ENCODE peak calls at places on chromosomes 4 and X, in seven cellular contexts. O, A, E, V, H, X and K are unnamed samples.

GRCh38 chr4:74161676-74162450 is 3.9 kb downstream of the MTHFD2L start:
- DNase-seq in E (no peak), V (no peak), H (no peak), O (no peak), A (no peak), X (no peak), K (no peak)

GRCh38 chr4:169244210-169244609 is 26.5 kb downstream of the SH3RF1 start:
- DNase-seq in O (peak; percentile 33), X (no peak), E (no peak), A (no peak), V (no peak), H (no peak), K (no peak)

GRCh38 chr4:123505457-123506310 is 109.1 kb downstream of the SPRY1 start:
- DNase-seq in V (peak; percentile 28), X (peak; percentile 76), A (peak; percentile 84), O (peak; percentile 99), E (no peak), H (peak; percentile 51), K (peak; percentile 11)

GRCh38 chrX:1097328-1097727 is 115.1 kb downstream of the CRLF2 start:
- DNase-seq in H (no peak), A (no peak), X (no peak), E (no peak), V (no peak), O (no peak), K (no peak)

GRCh38 chr4:167622481-167623240 is 388.4 kb upstream of the SPOCK3 start:
- DNase-seq in A (peak; percentile 72), X (peak; percentile 53), E (peak; percentile 4), O (peak; percentile 75), V (no peak), H (no peak), K (no peak)

GRCh38 chrX:42678133-42678532 is 99.8 kb downstream of the PPP1R2C start:
- DNase-seq in H (no peak), O (peak; percentile 4), E (no peak), X (no peak), V (no peak), A (no peak), K (no peak)

GRCh38 chr4:171812377-171813194 is 618 bp upstream of the GALNTL6 start:
- DNase-seq in H (no peak), E (no peak), V (no peak), X (no peak), O (peak; percentile 53), A (no peak), K (no peak)

GRCh38 chrX:95382799-95383198 is 1301.8 kb upstream of the DIAPH2 start:
- DNase-seq in E (peak; percentile 26), O (no peak), X (no peak), V (no peak), H (no peak), A (no peak), K (no peak)

GRCh38 chr4:150570862-150571261 is 11.1 kb upstream of the MAB21L2 start:
- DNase-seq in O (no peak), V (no peak), A (no peak), X (no peak), H (no peak), E (no peak), K (no peak)

GRCh38 chr4:76307670-76308014 is 1.1 kb downstream of the STBD1 start:
- DNase-seq in E (no peak), X (peak; percentile 84), A (no peak), V (no peak), O (no peak), H (peak; percentile 49), K (no peak)

GRCh38 chr4:76305971-76306881 is at the start of gene STBD1:
- DNase-seq in X (peak; percentile 90), A (peak; percentile 90), V (peak; percentile 70), H (peak; percentile 80), O (peak; percentile 88), E (no peak), K (peak; percentile 26)

GRCh38 chr4:76306882-76307669 is 543 bp downstream of the STBD1 start:
- DNase-seq in X (peak; percentile 83), V (peak; percentile 46), E (no peak), O (peak; percentile 87), A (peak; percentile 81), H (peak; percentile 47), K (no peak)

GRCh38 chr4:76302856-76303438 is 3.6 kb upstream of the STBD1 start:
- DNase-seq in V (no peak), H (no peak), E (no peak), O (no peak), X (no peak), A (no peak), K (no peak)

DNA sequence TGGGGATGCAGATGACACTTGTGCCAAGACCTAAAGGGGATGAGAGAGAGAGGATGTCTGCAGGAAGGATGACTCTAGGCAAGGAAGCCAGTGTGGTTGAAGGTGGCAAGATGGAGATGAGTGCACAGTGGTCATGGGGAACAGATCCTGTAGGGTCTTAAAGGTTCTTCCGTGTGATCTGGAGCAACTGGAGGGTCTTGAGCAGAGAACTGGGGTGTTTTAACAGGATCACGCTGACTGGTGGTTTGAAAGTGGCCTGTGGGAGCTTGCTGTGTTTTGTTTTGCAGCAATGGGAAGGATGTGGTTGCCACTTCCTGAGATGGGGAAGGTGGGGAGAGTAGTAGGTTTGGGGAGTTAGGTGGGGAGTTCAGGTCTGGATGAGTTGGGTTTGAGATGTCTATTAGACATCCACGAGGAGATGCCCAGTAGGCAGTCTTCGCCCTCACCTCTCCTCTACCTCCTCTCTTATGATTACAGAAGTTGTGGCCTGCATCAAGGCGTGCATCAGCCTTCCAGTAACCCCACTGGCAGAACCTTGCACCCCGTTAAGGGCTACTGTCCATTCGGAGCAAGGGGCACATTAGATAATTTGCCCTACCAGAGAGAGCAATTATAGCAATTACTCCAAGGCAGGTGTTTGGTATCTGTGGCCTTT is 1.4 kb upstream of the STBD1 start:
- DNase-seq in V (no peak), O (no peak), E (no peak), A (no peak), H (no peak), X (no peak), K (no peak)
- H3K27ac ChIP-seq in V (peak overlapping the region; percentile 87), O (no peak overlapping the region), E (no peak overlapping the region), A (peak overlapping the region; percentile 80), H (no peak overlapping the region), X (peak overlapping the region; percentile 98), K (no peak overlapping the region)

GRCh38 chr4:32689520-32689919 is 1969.4 kb downstream of the PCDH7 start:
- DNase-seq in O (no peak), V (no peak), A (no peak), H (no peak), E (no peak), X (no peak), K (no peak)
- H3K27ac ChIP-seq in O (no peak overlapping the region), V (no peak overlapping the region), A (no peak overlapping the region), H (no peak overlapping the region), E (no peak overlapping the region), X (no peak overlapping the region), K (no peak overlapping the region)

GRCh38 chr4:148162554-148162953 is 279.7 kb downstream of the NR3C2 start:
- DNase-seq in H (no peak), O (no peak), A (no peak), V (no peak), E (no peak), X (no peak), K (no peak)

GRCh38 chr4:148164529-148164928 is 277.7 kb downstream of the NR3C2 start:
- DNase-seq in O (no peak), H (no peak), A (no peak), E (no peak), X (no peak), V (no peak), K (no peak)

GRCh38 chr4:148163011-148163410 is 279.2 kb downstream of the NR3C2 start:
- DNase-seq in V (no peak), A (no peak), X (no peak), O (no peak), H (no peak), E (no peak), K (no peak)

GRCh38 chr4:148161601-148162000 is 280.6 kb downstream of the NR3C2 start:
- DNase-seq in E (no peak), V (no peak), H (no peak), X (no peak), O (no peak), A (no peak), K (no peak)

DNA sequence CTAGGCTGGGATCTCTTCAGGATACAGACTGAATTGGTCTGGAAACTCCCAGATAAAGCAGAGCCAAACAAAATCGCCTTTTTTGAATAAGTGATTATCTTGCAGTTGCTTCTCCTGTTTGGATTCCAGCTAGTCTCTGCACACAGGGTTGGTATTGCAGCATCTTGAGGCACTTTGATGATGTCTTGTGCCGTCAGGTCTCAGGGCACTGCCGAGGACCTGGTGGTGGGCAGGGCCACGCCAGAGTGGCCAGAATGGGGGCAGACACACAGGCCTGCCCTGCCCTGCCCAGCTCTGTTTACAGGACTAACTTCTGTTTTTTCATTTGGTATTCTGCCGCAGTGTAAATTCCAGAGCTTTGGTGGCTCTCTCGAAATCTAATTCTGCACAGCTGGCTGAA is 276.1 kb downstream of the NR3C2 start:
- DNase-seq in O (no peak), V (no peak), X (no peak), E (no peak), A (no peak), H (no peak), K (no peak)
- H3K27ac ChIP-seq in O (no peak overlapping the region), V (no peak overlapping the region), X (no peak overlapping the region), E (no peak overlapping the region), A (peak overlapping the region; percentile 1), H (no peak overlapping the region), K (peak overlapping the region; percentile 62)

GRCh38 chrX:23817979-23818336 is 35.0 kb downstream of the SAT1 start:
- DNase-seq in O (no peak), A (no peak), V (no peak), E (no peak), H (no peak), X (no peak), K (no peak)

GRCh38 chrX:23815376-23815775 is 32.4 kb downstream of the SAT1 start:
- DNase-seq in V (no peak), O (no peak), E (no peak), X (no peak), H (no peak), A (no peak), K (no peak)

GRCh38 chrX:23819385-23820234 is 36.6 kb downstream of the SAT1 start:
- DNase-seq in X (no peak), O (no peak), V (no peak), E (no peak), A (no peak), H (no peak), K (no peak)

GRCh38 chrX:23813808-23814207 is 30.8 kb downstream of the SAT1 start:
- DNase-seq in X (no peak), A (no peak), O (no peak), E (no peak), V (no peak), H (no peak), K (no peak)

DNA sequence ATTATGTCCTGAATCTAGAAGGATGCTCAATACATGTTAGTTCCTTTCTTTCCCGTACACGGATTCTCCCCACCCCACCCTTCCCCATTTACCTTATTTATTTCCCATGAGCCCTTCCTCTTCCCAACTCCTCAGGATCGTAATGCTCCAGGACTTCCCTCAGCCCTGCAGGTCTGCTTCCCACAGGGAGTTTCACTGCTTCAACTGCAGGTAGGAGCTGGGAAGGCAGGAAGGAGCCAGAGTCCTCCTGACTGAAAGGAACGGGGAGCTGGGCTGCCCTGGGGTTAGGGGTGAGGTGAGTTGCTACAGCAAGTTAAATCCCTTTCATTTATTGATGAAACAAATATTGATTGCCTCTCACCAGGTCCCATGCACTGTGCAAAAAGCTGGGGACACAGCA is 33.2 kb downstream of the SAT1 start:
- DNase-seq in X (no peak), V (no peak), H (no peak), E (no peak), A (no peak), O (no peak), K (no peak)
- H3K27ac ChIP-seq in X (no peak overlapping the region), V (no peak overlapping the region), H (no peak overlapping the region), E (no peak overlapping the region), A (no peak overlapping the region), O (no peak overlapping the region), K (no peak overlapping the region)